ENCODE peak calls at places on chromosomes 2 and 18, in four cellular contexts. E is epithelial cell of esophagus, O is astrocyte of the cerebellum, T is endothelial cell of umbilical vein. R is an unnamed sample.

GRCh38 chr2:142041996-142042395 is 88.8 kb downstream of the LRP1B start:
- DNase-seq in E (no peak), O (peak; percentile 55), T (no peak), R (no peak)

GRCh38 chr2:143717053-143717452 is 587.8 kb downstream of the ARHGAP15 start:
- DNase-seq in E (no peak), O (no peak), T (no peak), R (no peak)

GRCh38 chr2:42607101-42607637 is 38.7 kb downstream of the MTA3 start:
- DNase-seq in E (no peak), O (no peak), T (no peak), R (no peak)

GRCh38 chr18:55113800-55114199 is 154.5 kb upstream of the CCDC68 start:
- DNase-seq in E (no peak), O (no peak), T (no peak), R (no peak)

GRCh38 chr2:96174251-96175144 is 29.3 kb upstream of the DUSP2 start:
- DNase-seq in E (peak; percentile 72), O (no peak), T (peak; percentile 65), R (peak; percentile 78)

GRCh38 chr18:42480521-42480920 is 525.5 kb downstream of the PIK3C3 start:
- DNase-seq in E (no peak), O (no peak), T (no peak), R (no peak)

GRCh38 chr2:11375025-11375688 is 30.7 kb upstream of the ROCK2 start:
- DNase-seq in E (no peak), O (no peak), T (no peak), R (no peak)

GRCh38 chr2:99863914-99864273 is 278.5 kb downstream of the AFF3 start:
- DNase-seq in E (no peak), O (no peak), T (no peak), R (no peak)

GRCh38 chr2:8259106-8259840 is 422.6 kb upstream of the ID2 start:
- DNase-seq in E (no peak), O (no peak), T (no peak), R (peak; percentile 5)

GRCh38 chr2:7599462-7600258 is 682.4 kb downstream of the RNF144A start:
- DNase-seq in E (no peak), O (no peak), T (no peak), R (no peak)

GRCh38 chr18:66872277-66872676 is 268.4 kb upstream of the CDH19 start:
- DNase-seq in E (peak; percentile 40), O (peak; percentile 18), T (peak; percentile 51), R (peak; percentile 55)

GRCh38 chr2:112636605-112637288 is 9.0 kb upstream of the SLC20A1 start:
- DNase-seq in E (no peak), O (no peak), T (no peak), R (no peak)

GRCh38 chr18:38369772-38370690 is 804.4 kb upstream of the CELF4 start:
- DNase-seq in E (peak; percentile 23), O (no peak), T (no peak), R (no peak)

GRCh38 chr2:240469747-240470146 is 34.3 kb downstream of the GPC1 start:
- DNase-seq in E (no peak), O (no peak), T (no peak), R (no peak)
- H3K4me3 ChIP-seq in E (no peak overlapping the region), O (no peak overlapping the region), T (no peak overlapping the region), R (no peak overlapping the region)

GRCh38 chr2:218366621-218367414 is 10.2 kb downstream of the CATIP start:
- DNase-seq in E (no peak), O (no peak), T (no peak), R (no peak)
- H3K4me3 ChIP-seq in E (no peak overlapping the region), O (peak overlapping the region; percentile 45), T (no peak overlapping the region), R (no peak overlapping the region)

GRCh38 chr18:44818148-44818547 is 137.5 kb downstream of the SETBP1 start:
- DNase-seq in E (no peak), O (no peak), T (no peak), R (no peak)
- H3K4me3 ChIP-seq in E (no peak overlapping the region), O (no peak overlapping the region), T (no peak overlapping the region), R (no peak overlapping the region)

DNA sequence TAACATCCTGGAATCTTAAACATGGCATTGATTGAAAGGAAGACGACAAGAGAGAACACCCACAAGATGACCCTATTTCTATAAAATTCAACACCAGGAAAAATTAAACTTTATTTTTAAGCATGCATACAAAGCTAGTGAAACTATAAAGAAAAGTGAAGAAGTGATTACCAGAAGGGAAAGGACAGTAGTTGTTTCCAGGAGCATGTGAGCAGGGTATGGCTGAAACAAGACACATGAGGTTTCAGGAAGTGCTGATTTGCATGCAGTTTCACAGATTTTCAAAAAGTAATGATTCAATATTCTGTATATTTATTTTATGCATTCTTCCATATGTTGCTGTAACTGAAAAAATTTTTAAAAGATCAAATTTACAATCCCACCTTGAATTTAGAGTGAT is 24.6 kb upstream of the DAW1 start:
- DNase-seq in E (no peak), O (no peak), T (no peak), R (no peak)
- H3K4me3 ChIP-seq in E (no peak overlapping the region), O (no peak overlapping the region), T (no peak overlapping the region), R (no peak overlapping the region)

GRCh38 chr2:71545572-71546274 is 92.4 kb downstream of the DYSF start:
- DNase-seq in E (peak; percentile 66), O (peak; percentile 59), T (peak; percentile 74), R (peak; percentile 80)
- H3K4me3 ChIP-seq in E (no peak overlapping the region), O (no peak overlapping the region), T (no peak overlapping the region), R (peak overlapping the region; percentile 25)

DNA sequence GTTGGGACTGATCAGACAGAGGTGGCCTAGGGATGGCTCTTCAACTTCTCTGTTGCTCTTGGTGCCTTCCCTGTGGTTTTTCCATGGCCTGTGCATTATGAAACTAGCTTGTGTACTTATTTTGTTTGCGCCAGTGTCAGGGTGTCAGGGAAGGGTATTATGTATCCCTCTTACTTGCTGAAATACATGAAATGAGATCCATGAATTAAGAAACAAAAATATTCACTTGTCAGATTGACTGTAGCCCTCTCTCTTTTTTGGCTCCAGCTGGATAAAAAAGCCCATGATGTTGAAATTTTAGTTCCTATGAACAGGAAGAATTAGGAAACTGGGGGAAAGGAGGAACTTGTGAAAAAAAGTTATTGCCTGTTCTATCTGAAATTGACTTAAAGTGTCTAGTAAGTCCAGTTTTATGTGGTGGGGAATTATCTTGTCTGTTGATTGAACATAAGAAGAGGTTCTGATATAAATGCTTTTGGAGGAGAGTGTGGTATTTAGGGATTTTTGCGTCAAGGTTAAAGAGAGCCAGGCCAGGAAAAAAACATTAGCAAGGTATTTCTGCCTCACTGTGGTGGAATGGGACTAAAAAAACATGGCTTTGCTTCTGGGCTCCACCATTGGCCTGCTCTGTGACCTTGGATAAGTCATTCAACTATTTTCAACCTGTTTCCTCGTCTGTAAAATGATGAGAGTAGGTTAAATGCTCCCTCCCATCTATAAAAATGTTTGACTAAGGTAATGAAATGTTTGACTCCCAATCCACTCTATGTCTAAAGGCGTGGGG is 12.0 kb downstream of the UGP2 start:
- DNase-seq in E (no peak), O (no peak), T (no peak), R (no peak)
- H3K4me3 ChIP-seq in E (no peak overlapping the region), O (no peak overlapping the region), T (no peak overlapping the region), R (no peak overlapping the region)

GRCh38 chr2:136025057-136025973 is 39.9 kb upstream of the DARS1 start:
- DNase-seq in E (peak; percentile 77), O (peak; percentile 87), T (peak; percentile 43), R (no peak)
- H3K4me3 ChIP-seq in E (no peak overlapping the region), O (peak overlapping the region; percentile 17), T (no peak overlapping the region), R (no peak overlapping the region)

GRCh38 chr2:129645335-129645734 is 334.1 kb upstream of the RAB6C start:
- DNase-seq in E (no peak), O (no peak), T (no peak), R (no peak)
- H3K4me3 ChIP-seq in E (no peak overlapping the region), O (no peak overlapping the region), T (no peak overlapping the region), R (no peak overlapping the region)

GRCh38 chr2:64700133-64700809 is 46.6 kb upstream of the SERTAD2 start:
- DNase-seq in E (peak; percentile 84), O (no peak), T (no peak), R (no peak)
- H3K4me3 ChIP-seq in E (no peak overlapping the region), O (no peak overlapping the region), T (no peak overlapping the region), R (no peak overlapping the region)

R was measured in A673.